ENCODE peak calls at places on chromosomes 3 and 15, in four cellular contexts. One of them, this sample, is unnamed.

GRCh38 chr15:59278120-59278519 is 71.5 kb downstream of the LDHAL6B start:
- DNase-seq in stimulated activated naive CD8-positive, alpha-beta T cell treated with anti-CD3 and anti-CD28 coated beads, Interleukin-15, amount 100 ng/mL, for 72 hours: no peak
- DNase-seq in left cardiac atrium: no peak
- DNase-seq in neural progenitor cell: no peak
- DNase-seq in this sample: no peak

GRCh38 chr3:76107935-76108570 is 322.7 kb upstream of the ZNF717 start:
- DNase-seq in neural progenitor cell: peak; percentile 24
- DNase-seq in stimulated activated naive CD8-positive, alpha-beta T cell treated with anti-CD3 and anti-CD28 coated beads, Interleukin-15, amount 100 ng/mL, for 72 hours: no peak
- DNase-seq in left cardiac atrium: no peak
- DNase-seq in this sample: peak; percentile 42

GRCh38 chr3:111737712-111738097 is 121.4 kb upstream of the PHLDB2 start:
- DNase-seq in left cardiac atrium: peak; percentile 29
- DNase-seq in neural progenitor cell: no peak
- DNase-seq in stimulated activated naive CD8-positive, alpha-beta T cell treated with anti-CD3 and anti-CD28 coated beads, Interleukin-15, amount 100 ng/mL, for 72 hours: no peak
- DNase-seq in this sample: no peak

GRCh38 chr3:151319613-151320012 is 3.0 kb upstream of the GPR87 start:
- DNase-seq in stimulated activated naive CD8-positive, alpha-beta T cell treated with anti-CD3 and anti-CD28 coated beads, Interleukin-15, amount 100 ng/mL, for 72 hours: no peak
- DNase-seq in neural progenitor cell: no peak
- DNase-seq in left cardiac atrium: no peak
- DNase-seq in this sample: no peak

GRCh38 chr15:89413877-89414276 is 79.3 kb upstream of the POLG start:
- DNase-seq in stimulated activated naive CD8-positive, alpha-beta T cell treated with anti-CD3 and anti-CD28 coated beads, Interleukin-15, amount 100 ng/mL, for 72 hours: no peak
- DNase-seq in neural progenitor cell: no peak
- DNase-seq in left cardiac atrium: no peak
- DNase-seq in this sample: no peak

GRCh38 chr3:42165211-42165610 is 74.1 kb downstream of the TRAK1 start:
- DNase-seq in left cardiac atrium: no peak
- DNase-seq in stimulated activated naive CD8-positive, alpha-beta T cell treated with anti-CD3 and anti-CD28 coated beads, Interleukin-15, amount 100 ng/mL, for 72 hours: no peak
- DNase-seq in neural progenitor cell: no peak
- DNase-seq in this sample: no peak

GRCh38 chr3:111321786-111322185 is 220.2 kb upstream of the CD96 start:
- DNase-seq in stimulated activated naive CD8-positive, alpha-beta T cell treated with anti-CD3 and anti-CD28 coated beads, Interleukin-15, amount 100 ng/mL, for 72 hours: no peak
- DNase-seq in left cardiac atrium: no peak
- DNase-seq in neural progenitor cell: no peak
- DNase-seq in this sample: no peak

GRCh38 chr3:2517479-2518188 is 419.0 kb downstream of the CNTN4 start:
- DNase-seq in neural progenitor cell: peak; percentile 47
- DNase-seq in left cardiac atrium: no peak
- DNase-seq in stimulated activated naive CD8-positive, alpha-beta T cell treated with anti-CD3 and anti-CD28 coated beads, Interleukin-15, amount 100 ng/mL, for 72 hours: no peak
- DNase-seq in this sample: peak; percentile 44

GRCh38 chr3:47991341-47991740 is 24.9 kb downstream of the MAP4 start:
- DNase-seq in left cardiac atrium: no peak
- DNase-seq in stimulated activated naive CD8-positive, alpha-beta T cell treated with anti-CD3 and anti-CD28 coated beads, Interleukin-15, amount 100 ng/mL, for 72 hours: no peak
- DNase-seq in neural progenitor cell: no peak
- DNase-seq in this sample: no peak

GRCh38 chr3:51718547-51719412 is 11.9 kb downstream of the GRM2 start:
- DNase-seq in neural progenitor cell: peak; percentile 91
- DNase-seq in left cardiac atrium: peak; percentile 70
- DNase-seq in stimulated activated naive CD8-positive, alpha-beta T cell treated with anti-CD3 and anti-CD28 coated beads, Interleukin-15, amount 100 ng/mL, for 72 hours: peak; percentile 77
- DNase-seq in this sample: peak; percentile 89

GRCh38 chr15:71364117-71364584 is 248.9 kb downstream of the THSD4 start:
- DNase-seq in neural progenitor cell: no peak
- DNase-seq in stimulated activated naive CD8-positive, alpha-beta T cell treated with anti-CD3 and anti-CD28 coated beads, Interleukin-15, amount 100 ng/mL, for 72 hours: no peak
- DNase-seq in left cardiac atrium: no peak
- DNase-seq in this sample: no peak

GRCh38 chr3:173396191-173397041 is 1.1 kb upstream of the NLGN1 start:
- DNase-seq in neural progenitor cell: peak; percentile 44
- DNase-seq in left cardiac atrium: no peak
- DNase-seq in stimulated activated naive CD8-positive, alpha-beta T cell treated with anti-CD3 and anti-CD28 coated beads, Interleukin-15, amount 100 ng/mL, for 72 hours: no peak
- DNase-seq in this sample: peak; percentile 39

GRCh38 chr3:16807441-16807840 is 77.3 kb upstream of the PLCL2 start:
- DNase-seq in neural progenitor cell: no peak
- DNase-seq in left cardiac atrium: no peak
- DNase-seq in stimulated activated naive CD8-positive, alpha-beta T cell treated with anti-CD3 and anti-CD28 coated beads, Interleukin-15, amount 100 ng/mL, for 72 hours: no peak
- DNase-seq in this sample: no peak

GRCh38 chr3:134992180-134992579 is 197.1 kb downstream of the EPHB1 start:
- DNase-seq in left cardiac atrium: no peak
- DNase-seq in neural progenitor cell: no peak
- DNase-seq in stimulated activated naive CD8-positive, alpha-beta T cell treated with anti-CD3 and anti-CD28 coated beads, Interleukin-15, amount 100 ng/mL, for 72 hours: no peak
- DNase-seq in this sample: no peak

GRCh38 chr3:134377896-134378295 is 3.6 kb upstream of the AMOTL2 start:
- DNase-seq in neural progenitor cell: peak; percentile 41
- DNase-seq in stimulated activated naive CD8-positive, alpha-beta T cell treated with anti-CD3 and anti-CD28 coated beads, Interleukin-15, amount 100 ng/mL, for 72 hours: no peak
- DNase-seq in left cardiac atrium: no peak
- DNase-seq in this sample: no peak

GRCh38 chr3:125644036-125645025 is 49.0 kb upstream of the OSBPL11 start:
- DNase-seq in stimulated activated naive CD8-positive, alpha-beta T cell treated with anti-CD3 and anti-CD28 coated beads, Interleukin-15, amount 100 ng/mL, for 72 hours: no peak
- DNase-seq in neural progenitor cell: peak; percentile 23
- DNase-seq in left cardiac atrium: peak; percentile 52
- DNase-seq in this sample: no peak

GRCh38 chr15:73564255-73564654 is 68.9 kb downstream of the NPTN start:
- DNase-seq in stimulated activated naive CD8-positive, alpha-beta T cell treated with anti-CD3 and anti-CD28 coated beads, Interleukin-15, amount 100 ng/mL, for 72 hours: no peak
- DNase-seq in neural progenitor cell: peak; percentile 12
- DNase-seq in left cardiac atrium: no peak
- DNase-seq in this sample: no peak

GRCh38 chr15:89105147-89105546 is 16.9 kb downstream of the ABHD2 start:
- DNase-seq in left cardiac atrium: no peak
- DNase-seq in neural progenitor cell: no peak
- DNase-seq in stimulated activated naive CD8-positive, alpha-beta T cell treated with anti-CD3 and anti-CD28 coated beads, Interleukin-15, amount 100 ng/mL, for 72 hours: no peak
- DNase-seq in this sample: no peak

GRCh38 chr3:193701896-193702644 is 109.1 kb downstream of the OPA1 start:
- DNase-seq in left cardiac atrium: no peak
- DNase-seq in stimulated activated naive CD8-positive, alpha-beta T cell treated with anti-CD3 and anti-CD28 coated beads, Interleukin-15, amount 100 ng/mL, for 72 hours: no peak
- DNase-seq in neural progenitor cell: peak; percentile 57
- DNase-seq in this sample: no peak

GRCh38 chr3:126051741-126052140 is 32.2 kb downstream of the SLC41A3 start:
- DNase-seq in neural progenitor cell: no peak
- DNase-seq in stimulated activated naive CD8-positive, alpha-beta T cell treated with anti-CD3 and anti-CD28 coated beads, Interleukin-15, amount 100 ng/mL, for 72 hours: no peak
- DNase-seq in left cardiac atrium: no peak
- DNase-seq in this sample: peak; percentile 2

GRCh38 chr3:150237490-150237889 is 170.6 kb upstream of the TSC22D2 start:
- DNase-seq in stimulated activated naive CD8-positive, alpha-beta T cell treated with anti-CD3 and anti-CD28 coated beads, Interleukin-15, amount 100 ng/mL, for 72 hours: no peak
- DNase-seq in neural progenitor cell: no peak
- DNase-seq in left cardiac atrium: peak; percentile 39
- DNase-seq in this sample: no peak

GRCh38 chr15:96428742-96429141 is 98.2 kb downstream of the NR2F2 start:
- DNase-seq in neural progenitor cell: no peak
- DNase-seq in left cardiac atrium: no peak
- DNase-seq in stimulated activated naive CD8-positive, alpha-beta T cell treated with anti-CD3 and anti-CD28 coated beads, Interleukin-15, amount 100 ng/mL, for 72 hours: no peak
- DNase-seq in this sample: no peak

GRCh38 chr3:98612996-98613517 is 19.6 kb upstream of the CPOX start:
- DNase-seq in neural progenitor cell: no peak
- DNase-seq in stimulated activated naive CD8-positive, alpha-beta T cell treated with anti-CD3 and anti-CD28 coated beads, Interleukin-15, amount 100 ng/mL, for 72 hours: no peak
- DNase-seq in left cardiac atrium: peak; percentile 21
- DNase-seq in this sample: no peak

GRCh38 chr3:45676248-45677044 is 12.8 kb upstream of the SACM1L start:
- DNase-seq in neural progenitor cell: no peak
- DNase-seq in stimulated activated naive CD8-positive, alpha-beta T cell treated with anti-CD3 and anti-CD28 coated beads, Interleukin-15, amount 100 ng/mL, for 72 hours: no peak
- DNase-seq in left cardiac atrium: no peak
- DNase-seq in this sample: no peak

GRCh38 chr3:89697321-89697916 is 590.0 kb downstream of the EPHA3 start:
- DNase-seq in stimulated activated naive CD8-positive, alpha-beta T cell treated with anti-CD3 and anti-CD28 coated beads, Interleukin-15, amount 100 ng/mL, for 72 hours: no peak
- DNase-seq in left cardiac atrium: no peak
- DNase-seq in neural progenitor cell: no peak
- DNase-seq in this sample: no peak

GRCh38 chr3:55285156-55285555 is 201.9 kb downstream of the WNT5A start:
- DNase-seq in left cardiac atrium: no peak
- DNase-seq in neural progenitor cell: no peak
- DNase-seq in stimulated activated naive CD8-positive, alpha-beta T cell treated with anti-CD3 and anti-CD28 coated beads, Interleukin-15, amount 100 ng/mL, for 72 hours: no peak
- DNase-seq in this sample: no peak

GRCh38 chr3:32948625-32949445 is 2.6 kb upstream of the CCR4 start:
- DNase-seq in neural progenitor cell: no peak
- DNase-seq in stimulated activated naive CD8-positive, alpha-beta T cell treated with anti-CD3 and anti-CD28 coated beads, Interleukin-15, amount 100 ng/mL, for 72 hours: no peak
- DNase-seq in left cardiac atrium: no peak
- DNase-seq in this sample: no peak

GRCh38 chr15:58038426-58039106 is 26.9 kb downstream of the ALDH1A2 start:
- DNase-seq in stimulated activated naive CD8-positive, alpha-beta T cell treated with anti-CD3 and anti-CD28 coated beads, Interleukin-15, amount 100 ng/mL, for 72 hours: no peak
- DNase-seq in neural progenitor cell: no peak
- DNase-seq in left cardiac atrium: no peak
- DNase-seq in this sample: no peak

GRCh38 chr3:55620361-55621025 is 133.4 kb upstream of the WNT5A start:
- DNase-seq in stimulated activated naive CD8-positive, alpha-beta T cell treated with anti-CD3 and anti-CD28 coated beads, Interleukin-15, amount 100 ng/mL, for 72 hours: no peak
- DNase-seq in left cardiac atrium: no peak
- DNase-seq in neural progenitor cell: no peak
- DNase-seq in this sample: no peak

GRCh38 chr15:55526559-55527036 is 18.6 kb upstream of the DNAAF4 start:
- DNase-seq in left cardiac atrium: peak; percentile 27
- DNase-seq in neural progenitor cell: peak; percentile 63
- DNase-seq in stimulated activated naive CD8-positive, alpha-beta T cell treated with anti-CD3 and anti-CD28 coated beads, Interleukin-15, amount 100 ng/mL, for 72 hours: no peak
- DNase-seq in this sample: peak; percentile 79

GRCh38 chr15:74626752-74627692 is 11.4 kb downstream of the CLK3 start:
- DNase-seq in stimulated activated naive CD8-positive, alpha-beta T cell treated with anti-CD3 and anti-CD28 coated beads, Interleukin-15, amount 100 ng/mL, for 72 hours: no peak
- DNase-seq in left cardiac atrium: no peak
- DNase-seq in neural progenitor cell: no peak
- DNase-seq in this sample: no peak

GRCh38 chr3:149042766-149043386 is 43.5 kb downstream of the HLTF start:
- DNase-seq in stimulated activated naive CD8-positive, alpha-beta T cell treated with anti-CD3 and anti-CD28 coated beads, Interleukin-15, amount 100 ng/mL, for 72 hours: no peak
- DNase-seq in neural progenitor cell: no peak
- DNase-seq in left cardiac atrium: no peak
- DNase-seq in this sample: no peak

GRCh38 chr3:10015476-10015904 is 10.7 kb upstream of the FANCD2 start:
- DNase-seq in stimulated activated naive CD8-positive, alpha-beta T cell treated with anti-CD3 and anti-CD28 coated beads, Interleukin-15, amount 100 ng/mL, for 72 hours: no peak
- DNase-seq in left cardiac atrium: peak; percentile 87
- DNase-seq in neural progenitor cell: no peak
- DNase-seq in this sample: no peak

GRCh38 chr3:50609743-50610085 is 1.9 kb downstream of the CISH start:
- DNase-seq in left cardiac atrium: peak; percentile 19
- DNase-seq in neural progenitor cell: no peak
- DNase-seq in stimulated activated naive CD8-positive, alpha-beta T cell treated with anti-CD3 and anti-CD28 coated beads, Interleukin-15, amount 100 ng/mL, for 72 hours: no peak
- DNase-seq in this sample: no peak

GRCh38 chr3:38578081-38578475 is 71.4 kb downstream of the SCN5A start:
- DNase-seq in neural progenitor cell: no peak
- DNase-seq in left cardiac atrium: no peak
- DNase-seq in stimulated activated naive CD8-positive, alpha-beta T cell treated with anti-CD3 and anti-CD28 coated beads, Interleukin-15, amount 100 ng/mL, for 72 hours: no peak
- DNase-seq in this sample: peak; percentile 5

GRCh38 chr3:37190667-37191066 is 16.3 kb upstream of the LRRFIP2 start:
- DNase-seq in left cardiac atrium: no peak
- DNase-seq in stimulated activated naive CD8-positive, alpha-beta T cell treated with anti-CD3 and anti-CD28 coated beads, Interleukin-15, amount 100 ng/mL, for 72 hours: no peak
- DNase-seq in neural progenitor cell: no peak
- DNase-seq in this sample: no peak

This sample was measured in D341Med.